ENCODE peak calls at places on chromosomes 3 and 15, in six cellular contexts. One of them, this sample, is unnamed.

GRCh38 chr3:42746455-42747450 is 26.3 kb downstream of the CCDC13 start:
- DNase-seq in IMR-90: peak
- DNase-seq in astrocyte: no peak
- DNase-seq in adrenal gland: peak
- DNase-seq in tibial nerve: no peak
- DNase-seq in nephron progenitor cell: no peak
- DNase-seq in this sample: peak

GRCh38 chr15:72585659-72586058 is 68.8 kb upstream of the GOLGA6B start:
- DNase-seq in IMR-90: peak
- DNase-seq in astrocyte: peak
- DNase-seq in nephron progenitor cell: no peak
- DNase-seq in tibial nerve: no peak
- DNase-seq in adrenal gland: no peak
- DNase-seq in this sample: no peak

GRCh38 chr3:118262800-118263402 is 771.7 kb downstream of the IGSF11 start:
- DNase-seq in adrenal gland: no peak
- DNase-seq in nephron progenitor cell: no peak
- DNase-seq in tibial nerve: no peak
- DNase-seq in astrocyte: no peak
- DNase-seq in IMR-90: no peak
- DNase-seq in this sample: no peak

GRCh38 chr3:75049581-75049980 is 435.1 kb upstream of the CNTN3 start:
- DNase-seq in astrocyte: no peak
- DNase-seq in adrenal gland: no peak
- DNase-seq in IMR-90: no peak
- DNase-seq in nephron progenitor cell: no peak
- DNase-seq in tibial nerve: no peak
- DNase-seq in this sample: no peak

GRCh38 chr15:50876989-50877360 is 31.5 kb upstream of the AP4E1 start:
- DNase-seq in nephron progenitor cell: peak
- DNase-seq in tibial nerve: peak
- DNase-seq in astrocyte: peak
- DNase-seq in adrenal gland: peak
- DNase-seq in IMR-90: peak
- DNase-seq in this sample: peak

GRCh38 chr3:135849827-135850226 is 115.7 kb upstream of the PPP2R3A start:
- DNase-seq in tibial nerve: no peak
- DNase-seq in nephron progenitor cell: no peak
- DNase-seq in adrenal gland: no peak
- DNase-seq in IMR-90: no peak
- DNase-seq in astrocyte: no peak
- DNase-seq in this sample: no peak

GRCh38 chr3:155946178-155946577 is 75.7 kb downstream of the GMPS start:
- DNase-seq in adrenal gland: no peak
- DNase-seq in nephron progenitor cell: no peak
- DNase-seq in tibial nerve: peak
- DNase-seq in astrocyte: peak
- DNase-seq in IMR-90: peak
- DNase-seq in this sample: no peak

GRCh38 chr3:186268616-186269448 is 93.2 kb downstream of the DGKG start:
- DNase-seq in IMR-90: peak
- DNase-seq in astrocyte: no peak
- DNase-seq in tibial nerve: no peak
- DNase-seq in adrenal gland: no peak
- DNase-seq in nephron progenitor cell: no peak
- DNase-seq in this sample: no peak

GRCh38 chr3:62164196-62164595 is 209.2 kb downstream of the FEZF2 start:
- DNase-seq in IMR-90: no peak
- DNase-seq in nephron progenitor cell: no peak
- DNase-seq in tibial nerve: no peak
- DNase-seq in adrenal gland: no peak
- DNase-seq in astrocyte: no peak
- DNase-seq in this sample: no peak

GRCh38 chr3:56314842-56315241 is 153.4 kb downstream of the ERC2 start:
- DNase-seq in IMR-90: no peak
- DNase-seq in nephron progenitor cell: no peak
- DNase-seq in tibial nerve: no peak
- DNase-seq in astrocyte: peak
- DNase-seq in adrenal gland: no peak
- DNase-seq in this sample: no peak

GRCh38 chr15:66184936-66185790 is 68.4 kb downstream of the MEGF11 start:
- DNase-seq in IMR-90: no peak
- DNase-seq in adrenal gland: no peak
- DNase-seq in astrocyte: no peak
- DNase-seq in tibial nerve: no peak
- DNase-seq in nephron progenitor cell: no peak
- DNase-seq in this sample: no peak

DNA sequence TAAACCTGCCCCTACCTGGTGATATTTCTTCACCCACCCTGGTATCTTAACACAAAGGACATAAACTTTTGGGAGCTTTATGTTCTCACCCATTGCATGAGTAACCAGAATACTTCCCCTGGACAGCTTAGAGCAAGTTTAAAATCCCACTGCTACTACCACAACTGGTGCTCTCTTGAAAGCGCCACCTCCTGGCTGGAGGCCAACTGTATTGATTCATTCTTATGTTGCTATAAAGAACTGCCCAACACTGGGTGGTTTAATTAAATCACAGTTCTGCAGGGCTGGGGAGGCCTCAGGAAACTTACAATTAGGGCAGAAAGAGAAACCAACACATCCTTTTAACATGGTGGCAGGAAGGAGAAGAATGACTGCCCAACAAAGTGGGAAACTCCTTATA is 592.4 kb downstream of the EPHA3 start:
- DNase-seq in tibial nerve: no peak
- DNase-seq in IMR-90: no peak
- DNase-seq in astrocyte: no peak
- DNase-seq in nephron progenitor cell: no peak
- DNase-seq in adrenal gland: no peak
- DNase-seq in this sample: no peak
- TF ChIP-seq CTCF in tibial nerve: no peak
- TF ChIP-seq CTCF in IMR-90: no peak
- TF ChIP-seq CTCF in astrocyte: no peak
- TF ChIP-seq CTCF in nephron progenitor cell: no peak
- TF ChIP-seq CTCF in adrenal gland: no peak
- TF ChIP-seq CTCF in this sample: no peak

DNA sequence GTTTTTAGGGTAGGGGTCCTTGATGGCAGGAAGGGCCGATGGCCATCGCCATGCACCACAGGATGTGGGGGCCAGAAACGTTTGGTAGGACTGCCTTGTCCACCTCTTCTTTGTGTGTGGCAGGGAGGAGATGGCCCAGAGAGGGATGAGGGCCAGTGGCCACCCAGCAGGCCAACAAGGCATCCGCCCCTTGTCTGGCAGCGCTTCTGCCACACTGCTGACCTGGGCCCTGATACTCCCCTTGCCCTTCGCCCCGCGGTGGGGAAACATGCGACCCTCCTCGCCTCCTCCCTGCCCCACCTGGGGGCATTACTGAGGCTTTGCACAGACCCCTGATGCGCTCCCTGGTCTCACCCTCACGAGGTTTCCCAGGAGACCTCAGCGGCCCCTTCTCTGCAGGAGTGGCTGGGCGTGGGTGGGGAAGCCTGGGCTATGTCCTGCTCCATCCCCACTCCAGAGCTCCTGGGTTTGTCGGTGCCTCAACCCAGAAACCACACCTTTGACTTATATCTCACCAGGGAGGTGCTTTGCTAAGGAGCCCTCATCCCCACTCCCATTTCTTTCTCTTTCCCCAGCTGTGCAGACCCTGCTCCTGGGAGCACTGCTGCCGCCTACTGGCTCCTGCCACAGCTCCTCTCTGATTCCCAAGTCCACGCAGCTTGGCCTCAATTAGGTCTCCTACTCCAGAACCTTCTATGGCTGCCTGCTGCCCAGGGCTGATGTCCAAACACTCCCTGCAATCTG is 38.7 kb downstream of the FEM1B start:
- DNase-seq in adrenal gland: peak
- DNase-seq in tibial nerve: no peak
- DNase-seq in nephron progenitor cell: peak
- DNase-seq in astrocyte: no peak
- DNase-seq in IMR-90: no peak
- DNase-seq in this sample: no peak
- TF ChIP-seq CTCF in adrenal gland: no peak
- TF ChIP-seq CTCF in tibial nerve: peak
- TF ChIP-seq CTCF in nephron progenitor cell: peak
- TF ChIP-seq CTCF in astrocyte: peak
- TF ChIP-seq CTCF in IMR-90: peak
- TF ChIP-seq CTCF in this sample: no peak

GRCh38 chr3:4711680-4711992 is 218.5 kb downstream of the ITPR1 start:
- DNase-seq in astrocyte: no peak
- DNase-seq in IMR-90: no peak
- DNase-seq in adrenal gland: no peak
- DNase-seq in tibial nerve: no peak
- DNase-seq in nephron progenitor cell: no peak
- DNase-seq in this sample: no peak
- TF ChIP-seq CTCF in astrocyte: no peak
- TF ChIP-seq CTCF in IMR-90: no peak
- TF ChIP-seq CTCF in adrenal gland: no peak
- TF ChIP-seq CTCF in tibial nerve: peak
- TF ChIP-seq CTCF in nephron progenitor cell: peak
- TF ChIP-seq CTCF in this sample: no peak

DNA sequence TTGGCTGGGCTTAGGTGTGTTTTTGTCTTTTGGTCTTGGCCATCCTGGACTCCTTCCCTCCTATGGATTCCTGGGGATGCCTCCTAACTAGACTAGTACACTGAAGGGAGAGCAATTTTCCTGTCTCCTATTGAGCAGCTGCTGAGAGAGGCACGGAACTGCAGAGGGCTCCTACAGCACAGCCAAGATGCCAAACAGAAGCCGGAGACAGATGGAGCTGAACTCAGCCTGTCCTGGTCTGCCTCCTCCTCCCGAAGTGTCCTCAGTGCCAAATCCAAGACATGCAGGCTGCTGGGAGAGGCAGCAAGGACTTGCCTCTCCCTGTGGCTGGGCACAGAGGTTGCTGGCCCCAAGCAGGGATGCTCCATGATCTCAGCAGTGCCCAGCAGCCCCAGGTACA is 256.6 kb upstream of the PROK2 start:
- DNase-seq in tibial nerve: no peak
- DNase-seq in nephron progenitor cell: no peak
- DNase-seq in adrenal gland: no peak
- DNase-seq in astrocyte: no peak
- DNase-seq in IMR-90: no peak
- DNase-seq in this sample: no peak
- TF ChIP-seq CTCF in tibial nerve: no peak
- TF ChIP-seq CTCF in nephron progenitor cell: no peak
- TF ChIP-seq CTCF in adrenal gland: no peak
- TF ChIP-seq CTCF in astrocyte: no peak
- TF ChIP-seq CTCF in IMR-90: no peak
- TF ChIP-seq CTCF in this sample: no peak

DNA sequence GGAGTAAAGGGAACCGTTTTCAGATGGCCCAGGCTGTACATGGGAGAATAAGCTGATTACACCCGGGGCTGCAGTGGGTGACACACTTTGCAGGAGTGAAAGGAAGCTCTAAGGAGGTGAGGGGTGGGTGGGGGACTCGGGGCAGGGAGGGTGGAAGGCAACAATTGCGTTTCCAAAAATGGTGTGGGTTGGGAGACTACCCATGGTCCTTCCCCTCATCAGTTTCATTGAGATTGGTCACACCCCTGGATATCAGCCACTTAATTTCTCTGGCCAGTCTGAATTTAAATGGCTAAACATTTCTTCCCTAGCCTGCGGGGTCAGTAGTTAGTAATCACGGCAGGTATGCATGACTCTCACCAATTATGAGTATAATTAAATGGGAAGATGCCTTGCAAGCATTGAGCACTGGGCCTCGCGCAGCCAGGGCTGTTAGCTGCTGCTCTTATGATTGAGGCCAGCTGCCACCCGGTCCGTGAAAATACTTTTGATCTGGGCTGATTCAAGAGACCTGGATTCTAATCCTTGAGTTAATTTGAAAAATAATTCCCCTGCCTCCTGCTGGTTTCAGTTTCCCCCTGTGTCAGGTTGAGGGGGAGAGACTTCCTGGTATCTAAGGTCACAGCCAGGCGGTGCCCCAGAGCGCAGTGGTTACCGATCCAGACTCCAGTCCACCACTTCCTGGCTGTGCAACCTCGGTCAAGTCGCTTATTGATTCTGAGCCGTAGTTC is 23.3 kb downstream of the SLC6A6 start:
- DNase-seq in astrocyte: no peak
- DNase-seq in adrenal gland: no peak
- DNase-seq in IMR-90: no peak
- DNase-seq in nephron progenitor cell: no peak
- DNase-seq in tibial nerve: no peak
- DNase-seq in this sample: no peak
- TF ChIP-seq CTCF in astrocyte: no peak
- TF ChIP-seq CTCF in adrenal gland: no peak
- TF ChIP-seq CTCF in IMR-90: no peak
- TF ChIP-seq CTCF in nephron progenitor cell: no peak
- TF ChIP-seq CTCF in tibial nerve: no peak
- TF ChIP-seq CTCF in this sample: no peak

GRCh38 chr3:179828738-179829137 is 175.9 kb downstream of the USP13 start:
- DNase-seq in nephron progenitor cell: no peak
- DNase-seq in astrocyte: no peak
- DNase-seq in tibial nerve: no peak
- DNase-seq in IMR-90: no peak
- DNase-seq in adrenal gland: no peak
- DNase-seq in this sample: no peak

GRCh38 chr3:179832333-179832854 is 179.6 kb downstream of the USP13 start:
- DNase-seq in nephron progenitor cell: no peak
- DNase-seq in astrocyte: no peak
- DNase-seq in IMR-90: no peak
- DNase-seq in tibial nerve: no peak
- DNase-seq in adrenal gland: no peak
- DNase-seq in this sample: no peak

GRCh38 chr3:179825527-179826246 is 172.8 kb downstream of the USP13 start:
- DNase-seq in astrocyte: no peak
- DNase-seq in nephron progenitor cell: no peak
- DNase-seq in tibial nerve: no peak
- DNase-seq in IMR-90: no peak
- DNase-seq in adrenal gland: no peak
- DNase-seq in this sample: no peak

GRCh38 chr3:179826247-179826637 is 173.4 kb downstream of the USP13 start:
- DNase-seq in nephron progenitor cell: no peak
- DNase-seq in IMR-90: no peak
- DNase-seq in astrocyte: no peak
- DNase-seq in adrenal gland: no peak
- DNase-seq in tibial nerve: no peak
- DNase-seq in this sample: no peak

GRCh38 chr3:179829391-179829790 is 176.6 kb downstream of the USP13 start:
- DNase-seq in adrenal gland: no peak
- DNase-seq in tibial nerve: no peak
- DNase-seq in nephron progenitor cell: no peak
- DNase-seq in IMR-90: no peak
- DNase-seq in astrocyte: no peak
- DNase-seq in this sample: no peak
- TF ChIP-seq CTCF in adrenal gland: no peak
- TF ChIP-seq CTCF in tibial nerve: no peak
- TF ChIP-seq CTCF in nephron progenitor cell: no peak
- TF ChIP-seq CTCF in IMR-90: no peak
- TF ChIP-seq CTCF in astrocyte: no peak
- TF ChIP-seq CTCF in this sample: no peak

GRCh38 chr3:128863560-128863959 is 15.9 kb upstream of the ACAD9 start:
- DNase-seq in astrocyte: no peak
- DNase-seq in tibial nerve: no peak
- DNase-seq in IMR-90: no peak
- DNase-seq in adrenal gland: no peak
- DNase-seq in nephron progenitor cell: no peak
- DNase-seq in this sample: no peak
- TF ChIP-seq CTCF in astrocyte: peak
- TF ChIP-seq CTCF in tibial nerve: no peak
- TF ChIP-seq CTCF in IMR-90: peak
- TF ChIP-seq CTCF in adrenal gland: no peak
- TF ChIP-seq CTCF in nephron progenitor cell: no peak
- TF ChIP-seq CTCF in this sample: no peak